ENCODE peak calls at places on chromosomes 16 and 17, in five cellular contexts. X, I, Z, J and B are unnamed samples.

GRCh38 chr17:77214743-77215142 is 74.0 kb downstream of the SEC14L1 start:
- DNase-seq in X (no peak), I (peak), Z (peak), J (no peak), B (peak)

GRCh38 chr17:5331506-5331905 is 49.4 kb downstream of the RABEP1 start:
- DNase-seq in X (no peak), I (no peak), Z (no peak), J (no peak), B (no peak)

GRCh38 chr17:9809409-9809808 is 12.5 kb downstream of the GSG1L2 start:
- DNase-seq in X (no peak), I (no peak), Z (no peak), J (no peak), B (no peak)

GRCh38 chr16:58588406-58588805 is 41.2 kb downstream of the CNOT1 start:
- DNase-seq in X (no peak), I (no peak), Z (no peak), J (no peak), B (no peak)

GRCh38 chr17:40618754-40619625 is 28.6 kb downstream of the SMARCE1 start:
- DNase-seq in X (peak), I (no peak), Z (no peak), J (no peak), B (no peak)

GRCh38 chr16:73350707-73351452 is 303.0 kb upstream of the ZFHX3 start:
- DNase-seq in X (peak), I (no peak), Z (peak), J (no peak), B (no peak)

GRCh38 chr17:69331746-69332145 is 4.8 kb upstream of the ABCA5 start:
- DNase-seq in X (no peak), I (no peak), Z (no peak), J (no peak), B (no peak)

GRCh38 chr16:55271945-55272513 is 52.0 kb upstream of the IRX6 start:
- DNase-seq in X (no peak), I (no peak), Z (no peak), J (no peak), B (no peak)

GRCh38 chr16:82042841-82043240 is 7.8 kb downstream of the HSD17B2 start:
- DNase-seq in X (no peak), I (no peak), Z (no peak), J (no peak), B (no peak)

GRCh38 chr16:86022381-86022960 is 123.5 kb downstream of the IRF8 start:
- DNase-seq in X (no peak), I (no peak), Z (no peak), J (no peak), B (no peak)

GRCh38 chr16:75116081-75116910 is at the start of gene LDHD:
- DNase-seq in X (peak), I (peak), Z (peak), J (peak), B (peak)

GRCh38 chr16:1024126-1024525 is 42.6 kb downstream of the SOX8 start:
- DNase-seq in X (no peak), I (no peak), Z (no peak), J (no peak), B (no peak)

GRCh38 chr16:1020591-1020990 is 39.0 kb downstream of the SOX8 start:
- DNase-seq in X (no peak), I (no peak), Z (no peak), J (no peak), B (no peak)

GRCh38 chr16:1021553-1022160 is 40.1 kb downstream of the SOX8 start:
- DNase-seq in X (no peak), I (no peak), Z (no peak), J (no peak), B (no peak)

GRCh38 chr16:1019934-1020305 is 38.4 kb downstream of the SOX8 start:
- DNase-seq in X (no peak), I (no peak), Z (no peak), J (no peak), B (no peak)

DNA sequence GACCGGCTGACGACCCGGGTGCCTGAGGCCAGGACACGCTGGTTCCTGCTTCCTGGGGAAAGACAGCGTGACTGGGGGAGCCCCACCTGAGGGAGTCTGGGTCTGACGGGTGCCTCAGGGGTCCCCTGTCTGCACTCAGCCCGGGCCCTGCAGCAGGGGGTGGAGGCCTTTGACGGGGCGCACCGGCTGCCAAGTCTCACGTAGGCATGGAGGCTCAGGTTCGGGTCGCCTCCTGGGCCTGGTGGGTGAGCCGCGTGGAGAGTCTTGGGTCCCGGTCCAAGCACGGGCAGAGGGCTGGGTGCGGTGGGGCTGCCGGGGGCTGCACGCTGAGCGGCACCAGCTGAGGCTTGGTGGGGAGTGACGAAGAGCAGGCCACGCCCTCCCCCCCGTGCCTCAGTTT is 40.9 kb downstream of the SOX8 start:
- DNase-seq in X (no peak), I (no peak), Z (no peak), J (no peak), B (no peak)
- TF ChIP-seq CTCF in X (no peak), I (no peak), Z (no peak), J (no peak), B (no peak)

DNA sequence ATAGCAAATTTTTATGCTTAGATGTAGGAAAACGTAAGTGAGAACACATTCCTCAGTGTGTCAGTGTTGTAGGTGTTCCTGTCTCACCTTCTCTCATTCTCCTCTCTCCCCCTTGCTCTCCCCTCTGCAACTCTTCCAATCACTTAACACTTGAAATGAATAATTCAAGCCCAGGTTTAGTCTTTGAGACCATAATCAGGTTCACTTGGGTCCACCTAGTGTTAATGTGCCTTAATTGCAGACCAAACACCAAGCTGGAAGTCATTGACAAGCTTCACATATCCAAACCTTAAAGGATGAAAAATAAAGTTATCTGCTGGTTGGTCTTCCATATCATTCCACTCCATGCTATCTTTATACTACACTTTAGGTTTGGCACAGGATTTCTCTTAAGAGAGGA is 37.0 kb downstream of the STXBP4 start:
- DNase-seq in X (no peak), I (peak), Z (peak), J (no peak), B (peak)
- TF ChIP-seq CTCF in X (peak), I (peak), Z (peak), J (no peak), B (peak)

DNA sequence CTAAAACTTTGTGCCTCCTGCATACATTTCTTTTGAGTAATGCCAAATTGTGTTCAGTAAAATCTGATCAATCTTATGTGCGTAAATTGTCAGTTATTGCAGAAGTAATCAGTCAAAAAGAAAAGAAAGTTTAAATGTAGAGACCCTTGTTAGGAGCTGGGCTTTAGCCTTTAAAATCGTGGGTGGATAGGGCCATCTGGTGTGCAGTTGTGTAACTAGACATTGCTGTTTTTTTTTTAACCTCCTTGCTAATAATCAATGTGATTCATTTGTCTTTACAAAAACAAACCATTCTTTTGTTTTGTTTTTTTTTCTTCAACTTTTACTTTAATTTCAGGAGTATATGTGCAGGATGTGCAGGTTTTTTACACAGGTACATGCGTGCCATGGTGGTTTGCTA is 5.3 kb upstream of the WWOX start:
- DNase-seq in X (no peak), I (peak), Z (no peak), J (no peak), B (no peak)
- TF ChIP-seq CTCF in X (no peak), I (peak), Z (peak), J (no peak), B (no peak)

GRCh38 chr17:45366049-45366448 is 49.2 kb upstream of the MAP3K14 start:
- DNase-seq in X (no peak), I (no peak), Z (no peak), J (no peak), B (no peak)

GRCh38 chr17:45367216-45367615 is 50.4 kb upstream of the MAP3K14 start:
- DNase-seq in X (no peak), I (no peak), Z (no peak), J (no peak), B (no peak)

GRCh38 chr17:45366691-45367090 is 49.9 kb upstream of the MAP3K14 start:
- DNase-seq in X (no peak), I (no peak), Z (no peak), J (no peak), B (no peak)

GRCh38 chr17:45363498-45363897 is 46.7 kb upstream of the MAP3K14 start:
- DNase-seq in X (no peak), I (no peak), Z (no peak), J (no peak), B (no peak)

DNA sequence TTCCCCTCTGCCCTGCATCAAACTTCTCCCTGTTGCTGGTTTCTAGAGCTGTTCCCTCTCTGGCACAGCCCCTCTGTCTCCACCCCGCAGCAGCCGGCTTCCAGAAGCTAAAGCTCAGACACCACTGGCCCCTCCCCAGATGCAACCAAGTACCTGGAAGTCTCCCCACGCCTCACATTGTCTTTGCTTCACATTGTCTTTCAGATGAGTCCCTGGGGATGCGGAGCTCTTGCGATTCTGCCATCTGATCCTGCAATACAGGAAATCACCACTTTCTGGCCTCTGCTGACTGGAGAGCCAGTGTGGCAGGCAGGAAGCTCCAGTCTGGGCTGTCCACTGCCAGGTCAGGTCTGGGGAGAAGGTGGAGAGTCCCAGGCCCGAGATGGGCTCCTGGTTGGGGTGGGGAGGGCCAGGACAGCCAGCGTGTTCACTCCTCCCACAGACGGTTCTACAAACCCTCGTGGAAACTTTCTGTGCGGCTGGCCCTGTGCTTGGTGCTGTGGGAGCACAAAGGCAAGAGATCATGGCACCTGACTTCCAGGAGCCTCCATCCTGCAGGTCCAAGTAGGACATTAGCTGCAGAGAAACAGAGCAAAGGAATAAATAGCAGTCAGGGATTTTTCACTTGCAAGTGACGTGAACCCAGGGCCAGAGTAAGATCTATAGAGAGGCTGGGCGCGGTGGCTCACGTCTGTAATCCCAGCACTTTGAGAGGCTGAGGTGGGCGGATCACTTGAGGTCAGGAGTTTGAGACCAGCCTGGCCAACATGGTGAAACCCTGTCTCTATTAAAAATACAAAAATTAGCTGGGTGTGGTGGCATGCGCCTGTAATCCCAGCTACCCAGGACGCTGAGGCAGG is 47.9 kb upstream of the MAP3K14 start:
- DNase-seq in X (no peak), I (peak), Z (peak), J (no peak), B (peak)
- TF ChIP-seq CTCF in X (no peak), I (no peak), Z (peak), J (no peak), B (peak)

GRCh38 chr17:43024407-43025289 is at the start of gene RND2:
- DNase-seq in X (peak), I (peak), Z (peak), J (peak), B (peak)
- TF ChIP-seq CTCF in X (peak), I (peak), Z (peak), J (peak), B (peak)